ENCODE peak calls at places on chromosomes 5 and 9, in four cellular contexts. One of them, this sample, is unnamed.

GRCh38 chr9:99112750-99113417 is 8.0 kb downstream of the TGFBR1 start:
- DNase-seq in amygdala: no peak
- DNase-seq in ascending aorta: no peak
- DNase-seq in natural killer cell treated with Interleukin-12 subunit alpha and Interleukin-12 subunit beta and Interleukin-15 and Interleukin-18, amount 100 ng/mL, for 72 hours: no peak
- DNase-seq in this sample: no peak

GRCh38 chr5:56314536-56314935 is 81.4 kb upstream of the ANKRD55 start:
- DNase-seq in ascending aorta: no peak
- DNase-seq in amygdala: no peak
- DNase-seq in natural killer cell treated with Interleukin-12 subunit alpha and Interleukin-12 subunit beta and Interleukin-15 and Interleukin-18, amount 100 ng/mL, for 72 hours: no peak
- DNase-seq in this sample: no peak

GRCh38 chr9:105119166-105119565 is 125.3 kb upstream of the SLC44A1 start:
- DNase-seq in amygdala: peak
- DNase-seq in ascending aorta: no peak
- DNase-seq in natural killer cell treated with Interleukin-12 subunit alpha and Interleukin-12 subunit beta and Interleukin-15 and Interleukin-18, amount 100 ng/mL, for 72 hours: no peak
- DNase-seq in this sample: no peak

GRCh38 chr9:79603222-79603925 is 31.6 kb downstream of the TLE4 start:
- DNase-seq in natural killer cell treated with Interleukin-12 subunit alpha and Interleukin-12 subunit beta and Interleukin-15 and Interleukin-18, amount 100 ng/mL, for 72 hours: no peak
- DNase-seq in amygdala: no peak
- DNase-seq in ascending aorta: no peak
- DNase-seq in this sample: no peak

GRCh38 chr5:21826884-21827283 is 1026.3 kb downstream of the CDH12 start:
- DNase-seq in natural killer cell treated with Interleukin-12 subunit alpha and Interleukin-12 subunit beta and Interleukin-15 and Interleukin-18, amount 100 ng/mL, for 72 hours: no peak
- DNase-seq in amygdala: no peak
- DNase-seq in ascending aorta: no peak
- DNase-seq in this sample: no peak

GRCh38 chr9:127949827-127950512 is 12.3 kb upstream of the DPM2 start:
- DNase-seq in natural killer cell treated with Interleukin-12 subunit alpha and Interleukin-12 subunit beta and Interleukin-15 and Interleukin-18, amount 100 ng/mL, for 72 hours: no peak
- DNase-seq in ascending aorta: no peak
- DNase-seq in amygdala: peak
- DNase-seq in this sample: no peak

GRCh38 chr9:116234091-116234490 is 80.5 kb downstream of the PAPPA start:
- DNase-seq in natural killer cell treated with Interleukin-12 subunit alpha and Interleukin-12 subunit beta and Interleukin-15 and Interleukin-18, amount 100 ng/mL, for 72 hours: no peak
- DNase-seq in amygdala: no peak
- DNase-seq in ascending aorta: no peak
- DNase-seq in this sample: no peak

GRCh38 chr9:90449213-90449925 is 193.3 kb downstream of the DIRAS2 start:
- DNase-seq in amygdala: no peak
- DNase-seq in ascending aorta: no peak
- DNase-seq in natural killer cell treated with Interleukin-12 subunit alpha and Interleukin-12 subunit beta and Interleukin-15 and Interleukin-18, amount 100 ng/mL, for 72 hours: no peak
- DNase-seq in this sample: no peak

GRCh38 chr5:54520438-54520846 is 2.9 kb downstream of the SNX18 start:
- DNase-seq in ascending aorta: no peak
- DNase-seq in amygdala: peak
- DNase-seq in natural killer cell treated with Interleukin-12 subunit alpha and Interleukin-12 subunit beta and Interleukin-15 and Interleukin-18, amount 100 ng/mL, for 72 hours: no peak
- DNase-seq in this sample: peak

GRCh38 chr5:128464596-128464995 is 73.4 kb downstream of the FBN2 start:
- DNase-seq in ascending aorta: no peak
- DNase-seq in amygdala: no peak
- DNase-seq in natural killer cell treated with Interleukin-12 subunit alpha and Interleukin-12 subunit beta and Interleukin-15 and Interleukin-18, amount 100 ng/mL, for 72 hours: no peak
- DNase-seq in this sample: no peak

GRCh38 chr5:159657766-159658165 is 258.5 kb upstream of the ADRA1B start:
- DNase-seq in natural killer cell treated with Interleukin-12 subunit alpha and Interleukin-12 subunit beta and Interleukin-15 and Interleukin-18, amount 100 ng/mL, for 72 hours: no peak
- DNase-seq in amygdala: no peak
- DNase-seq in ascending aorta: no peak
- DNase-seq in this sample: no peak

GRCh38 chr9:99731950-99732349 is 89.7 kb upstream of the NR4A3 start:
- DNase-seq in ascending aorta: no peak
- DNase-seq in natural killer cell treated with Interleukin-12 subunit alpha and Interleukin-12 subunit beta and Interleukin-15 and Interleukin-18, amount 100 ng/mL, for 72 hours: no peak
- DNase-seq in amygdala: no peak
- DNase-seq in this sample: no peak

GRCh38 chr5:80408475-80408875 is 611 bp downstream of the ZFYVE16 start:
- DNase-seq in natural killer cell treated with Interleukin-12 subunit alpha and Interleukin-12 subunit beta and Interleukin-15 and Interleukin-18, amount 100 ng/mL, for 72 hours: no peak
- DNase-seq in ascending aorta: no peak
- DNase-seq in amygdala: peak
- DNase-seq in this sample: peak

GRCh38 chr5:133730346-133730745 is 118.0 kb upstream of the FSTL4 start:
- DNase-seq in natural killer cell treated with Interleukin-12 subunit alpha and Interleukin-12 subunit beta and Interleukin-15 and Interleukin-18, amount 100 ng/mL, for 72 hours: no peak
- DNase-seq in ascending aorta: no peak
- DNase-seq in amygdala: no peak
- DNase-seq in this sample: no peak

GRCh38 chr9:95089916-95090791 is 227.4 kb downstream of the FANCC start:
- DNase-seq in ascending aorta: no peak
- DNase-seq in natural killer cell treated with Interleukin-12 subunit alpha and Interleukin-12 subunit beta and Interleukin-15 and Interleukin-18, amount 100 ng/mL, for 72 hours: no peak
- DNase-seq in amygdala: peak
- DNase-seq in this sample: no peak